ENCODE peak calls at places on chromosome 5, in eight cellular contexts. F is AG10803; R is aorta; Q is HEK293T; K is stimulated activated naive CD8-positive, alpha-beta T cell treated with anti-CD3 and anti-CD28 coated beads, Interleukin-15, amount 100 ng/mL, for 72 hours; C is effector CD4-positive, alpha-beta T cell; E is Right ventricle myocardium superior; M is C1 segment of cervical spinal cord. D is an unnamed sample.

GRCh38 chr5:172766287-172767104 is 4.5 kb downstream of the DUSP1 start:
- DNase-seq in F (peak), R (peak), Q (no peak), K (no peak), C (peak), E (peak), M (no peak), D (peak)

GRCh38 chr5:108101816-108102215 is 280.1 kb downstream of the FBXL17 start:
- DNase-seq in F (no peak), R (no peak), Q (no peak), K (no peak), C (no peak), E (no peak), M (no peak), D (no peak)

GRCh38 chr5:112420111-112420864 is 1.2 kb upstream of the EPB41L4A start:
- DNase-seq in F (peak), R (peak), Q (peak), K (peak), C (no peak), E (peak), M (peak), D (peak)

GRCh38 chr5:99866740-99867139 is 668.4 kb upstream of the FAM174A start:
- DNase-seq in F (no peak), R (no peak), Q (no peak), K (no peak), C (no peak), E (no peak), M (no peak), D (no peak)

GRCh38 chr5:69502375-69503143 is 10.0 kb downstream of the OCLN start:
- DNase-seq in F (peak), R (no peak), Q (no peak), K (no peak), C (no peak), E (no peak), M (no peak), D (no peak)

GRCh38 chr5:39362646-39363045 is 1.6 kb downstream of the C9 start:
- DNase-seq in F (no peak), R (no peak), Q (no peak), K (no peak), C (no peak), E (no peak), M (no peak), D (no peak)

GRCh38 chr5:180343110-180343845 is 9.9 kb downstream of the GFPT2 start:
- DNase-seq in F (peak), R (peak), Q (no peak), K (no peak), C (no peak), E (no peak), M (no peak), D (no peak)

GRCh38 chr5:174151579-174152181 is 106.2 kb downstream of the NSG2 start:
- DNase-seq in F (no peak), R (no peak), Q (no peak), K (no peak), C (no peak), E (no peak), M (no peak), D (no peak)

GRCh38 chr5:139579-140442 is 47.8 kb downstream of the PLEKHG4B start:
- DNase-seq in F (no peak), R (no peak), Q (no peak), K (no peak), C (no peak), E (no peak), M (no peak), D (no peak)

GRCh38 chr5:117794847-117795246 is 1193.5 kb downstream of the DTWD2 start:
- DNase-seq in F (no peak), R (no peak), Q (no peak), K (no peak), C (no peak), E (no peak), M (no peak), D (no peak)

GRCh38 chr5:154129868-154130267 is 60.7 kb upstream of the GALNT10 start:
- DNase-seq in F (no peak), R (no peak), Q (no peak), K (no peak), C (no peak), E (no peak), M (no peak), D (no peak)

GRCh38 chr5:71651554-71651953 is 64.4 kb downstream of the MCCC2 start:
- DNase-seq in F (no peak), R (no peak), Q (no peak), K (peak), C (no peak), E (no peak), M (no peak), D (no peak)

D was measured in mucosa of gallbladder.